ENCODE peak calls at places on chromosomes 16 and 17, in five cellular contexts. One of them, this sample, is unnamed.
A peak's percentile ranks its signal among the peaks of the same experiment; 100 is the strongest.

GRCh38 chr17:72008236-72008874 is 112.5 kb upstream of the SOX9 start:
- DNase-seq in H1: no peak
- DNase-seq in K562: no peak
- DNase-seq in HepG2: no peak
- DNase-seq in GM12878: no peak
- DNase-seq in this sample: no peak

GRCh38 chr17:77957215-77957868 is 1.2 kb upstream of the TNRC6C start:
- DNase-seq in H1: no peak
- DNase-seq in K562: no peak
- DNase-seq in HepG2: no peak
- DNase-seq in GM12878: peak; percentile 12
- DNase-seq in this sample: peak; percentile 38

GRCh38 chr17:78872486-78872885 is 30.5 kb downstream of the CEP295NL start:
- DNase-seq in H1: no peak
- DNase-seq in K562: no peak
- DNase-seq in HepG2: no peak
- DNase-seq in GM12878: no peak
- DNase-seq in this sample: no peak

GRCh38 chr17:45914036-45914717 is 19.8 kb downstream of the MAPT start:
- DNase-seq in H1: no peak
- DNase-seq in K562: no peak
- DNase-seq in HepG2: no peak
- DNase-seq in GM12878: no peak
- DNase-seq in this sample: no peak

GRCh38 chr17:49031965-49032928 is 35.1 kb downstream of the IGF2BP1 start:
- DNase-seq in H1: peak; percentile 60
- DNase-seq in K562: peak; percentile 75
- DNase-seq in HepG2: peak; percentile 86
- DNase-seq in GM12878: peak; percentile 16
- DNase-seq in this sample: peak; percentile 93

GRCh38 chr16:81094771-81095251 is 1.4 kb downstream of the GCSH start:
- DNase-seq in H1: no peak
- DNase-seq in K562: no peak
- DNase-seq in HepG2: no peak
- DNase-seq in GM12878: no peak
- DNase-seq in this sample: no peak

GRCh38 chr16:52552643-52553042 is 5.7 kb upstream of the TOX3 start:
- DNase-seq in H1: no peak
- DNase-seq in K562: no peak
- DNase-seq in HepG2: no peak
- DNase-seq in GM12878: no peak
- DNase-seq in this sample: no peak

GRCh38 chr17:31099051-31099450 is 4.3 kb downstream of the NF1 start:
- DNase-seq in H1: no peak
- DNase-seq in K562: no peak
- DNase-seq in HepG2: no peak
- DNase-seq in GM12878: no peak
- DNase-seq in this sample: no peak

GRCh38 chr17:68053237-68054030 is 17.9 kb downstream of the KPNA2 start:
- DNase-seq in H1: no peak
- DNase-seq in K562: no peak
- DNase-seq in HepG2: no peak
- DNase-seq in GM12878: no peak
- DNase-seq in this sample: no peak

GRCh38 chr17:50828508-50829170 is 6.7 kb upstream of the WFIKKN2 start:
- DNase-seq in H1: no peak
- DNase-seq in K562: no peak
- DNase-seq in HepG2: no peak
- DNase-seq in GM12878: peak; percentile 35
- DNase-seq in this sample: no peak

GRCh38 chr16:84503751-84504395 is 586 bp downstream of the MEAK7 start:
- DNase-seq in H1: no peak
- DNase-seq in K562: no peak
- DNase-seq in HepG2: no peak
- DNase-seq in GM12878: no peak
- DNase-seq in this sample: no peak

GRCh38 chr17:66508896-66509843 is 206.8 kb downstream of the PRKCA start:
- DNase-seq in H1: no peak
- DNase-seq in K562: peak; percentile 31
- DNase-seq in HepG2: no peak
- DNase-seq in GM12878: no peak
- DNase-seq in this sample: no peak

GRCh38 chr16:19108409-19109287 is 5.1 kb upstream of the ITPRIPL2 start:
- DNase-seq in H1: no peak
- DNase-seq in K562: no peak
- DNase-seq in HepG2: peak; percentile 95
- DNase-seq in GM12878: no peak
- DNase-seq in this sample: no peak

GRCh38 chr16:23863511-23864422 is 28.0 kb downstream of the PRKCB start:
- DNase-seq in H1: no peak
- DNase-seq in K562: no peak
- DNase-seq in HepG2: peak; percentile 14
- DNase-seq in GM12878: no peak
- DNase-seq in this sample: no peak

GRCh38 chr16:8852534-8852933 is 16.3 kb downstream of the CARHSP1 start:
- DNase-seq in H1: no peak
- DNase-seq in K562: no peak
- DNase-seq in HepG2: no peak
- DNase-seq in GM12878: no peak
- DNase-seq in this sample: no peak

GRCh38 chr17:8273884-8274444 is 14.5 kb upstream of the RANGRF start:
- DNase-seq in H1: no peak
- DNase-seq in K562: no peak
- DNase-seq in HepG2: peak; percentile 96
- DNase-seq in GM12878: no peak
- DNase-seq in this sample: no peak

GRCh38 chr16:84535408-84535807 is 30.9 kb upstream of the MEAK7 start:
- DNase-seq in H1: no peak
- DNase-seq in K562: no peak
- DNase-seq in HepG2: peak; percentile 88
- DNase-seq in GM12878: no peak
- DNase-seq in this sample: peak; percentile 69

GRCh38 chr16:46920402-46921068 is 36.4 kb downstream of the GPT2 start:
- DNase-seq in H1: no peak
- DNase-seq in K562: no peak
- DNase-seq in HepG2: peak; percentile 35
- DNase-seq in GM12878: no peak
- DNase-seq in this sample: no peak

GRCh38 chr16:19831678-19832077 is 53.0 kb downstream of the GPRC5B start:
- DNase-seq in H1: no peak
- DNase-seq in K562: peak; percentile 20
- DNase-seq in HepG2: no peak
- DNase-seq in GM12878: no peak
- DNase-seq in this sample: no peak

GRCh38 chr17:2598166-2598565 is 4.7 kb downstream of the PAFAH1B1 start:
- DNase-seq in H1: no peak
- DNase-seq in K562: no peak
- DNase-seq in HepG2: no peak
- DNase-seq in GM12878: no peak
- DNase-seq in this sample: no peak

GRCh38 chr17:45298546-45299285 is 18.1 kb downstream of the MAP3K14 start:
- DNase-seq in H1: no peak
- DNase-seq in K562: no peak
- DNase-seq in HepG2: no peak
- DNase-seq in GM12878: no peak
- DNase-seq in this sample: no peak

GRCh38 chr16:66935319-66936011 is at the start of gene CES2:
- DNase-seq in H1: no peak
- DNase-seq in K562: peak; percentile 58
- DNase-seq in HepG2: peak; percentile 84
- DNase-seq in GM12878: no peak
- DNase-seq in this sample: peak; percentile 21

GRCh38 chr16:27777527-27777926 is 227.6 kb downstream of the KATNIP start:
- DNase-seq in H1: no peak
- DNase-seq in K562: no peak
- DNase-seq in HepG2: no peak
- DNase-seq in GM12878: no peak
- DNase-seq in this sample: no peak

GRCh38 chr17:42423766-42424165 is 710 bp upstream of the CAVIN1 start:
- DNase-seq in H1: no peak
- DNase-seq in K562: no peak
- DNase-seq in HepG2: no peak
- DNase-seq in GM12878: no peak
- DNase-seq in this sample: no peak

GRCh38 chr17:49327835-49328784 is 33.9 kb downstream of the ZNF652 start:
- DNase-seq in H1: no peak
- DNase-seq in K562: no peak
- DNase-seq in HepG2: no peak
- DNase-seq in GM12878: no peak
- DNase-seq in this sample: no peak

GRCh38 chr16:84718-85452 is 6.9 kb downstream of the MPG start:
- DNase-seq in H1: no peak
- DNase-seq in K562: no peak
- DNase-seq in HepG2: no peak
- DNase-seq in GM12878: peak; percentile 65
- DNase-seq in this sample: no peak

GRCh38 chr17:41490022-41490421 is 312 bp upstream of the KRT36 start:
- DNase-seq in H1: no peak
- DNase-seq in K562: no peak
- DNase-seq in HepG2: no peak
- DNase-seq in GM12878: no peak
- DNase-seq in this sample: no peak

GRCh38 chr16:13471036-13471435 is 448.9 kb upstream of the ERCC4 start:
- DNase-seq in H1: no peak
- DNase-seq in K562: no peak
- DNase-seq in HepG2: no peak
- DNase-seq in GM12878: no peak
- DNase-seq in this sample: peak; percentile 33

GRCh38 chr17:69819316-69820087 is 255.5 kb upstream of the KCNJ16 start:
- DNase-seq in H1: no peak
- DNase-seq in K562: no peak
- DNase-seq in HepG2: no peak
- DNase-seq in GM12878: no peak
- DNase-seq in this sample: no peak
- TF ChIP-seq CREB1 in H1: no peak
- TF ChIP-seq CREB1 in K562: no peak
- TF ChIP-seq CREB1 in HepG2: no peak
- TF ChIP-seq CREB1 in GM12878: no peak
- TF ChIP-seq CREB1 in this sample: no peak

GRCh38 chr17:4019400-4019799 is 55.2 kb upstream of the ATP2A3 start:
- DNase-seq in H1: no peak
- DNase-seq in K562: no peak
- DNase-seq in HepG2: no peak
- DNase-seq in GM12878: no peak
- DNase-seq in this sample: no peak

GRCh38 chr17:4020096-4020495 is 55.9 kb upstream of the ATP2A3 start:
- DNase-seq in H1: no peak
- DNase-seq in K562: no peak
- DNase-seq in HepG2: no peak
- DNase-seq in GM12878: no peak
- DNase-seq in this sample: no peak

GRCh38 chr17:4014148-4014927 is 50.1 kb upstream of the ATP2A3 start:
- DNase-seq in H1: no peak
- DNase-seq in K562: no peak
- DNase-seq in HepG2: peak; percentile 92
- DNase-seq in GM12878: no peak
- DNase-seq in this sample: no peak

GRCh38 chr17:4018446-4018845 is 54.2 kb upstream of the ATP2A3 start:
- DNase-seq in H1: no peak
- DNase-seq in K562: no peak
- DNase-seq in HepG2: no peak
- DNase-seq in GM12878: no peak
- DNase-seq in this sample: no peak

DNA sequence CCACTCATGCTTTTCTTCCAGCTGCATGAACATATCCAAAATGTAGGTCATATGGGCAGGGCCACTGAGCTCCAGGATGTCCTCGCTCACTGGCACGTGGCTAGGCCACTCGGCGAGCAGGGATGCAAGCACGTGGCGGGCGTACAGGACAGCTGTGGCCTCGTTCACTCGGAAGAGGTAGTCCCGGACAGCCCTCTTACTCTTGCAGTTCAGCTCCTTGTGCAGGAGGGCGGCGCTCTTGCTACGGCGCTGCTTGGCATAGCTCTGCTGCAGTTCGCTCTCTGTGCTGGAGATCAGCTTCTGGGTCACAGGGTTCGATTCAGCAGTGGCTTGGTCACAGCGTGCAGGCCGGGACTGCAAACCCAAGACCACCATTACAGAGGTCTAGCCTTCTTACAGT is 53.1 kb upstream of the ATP2A3 start:
- DNase-seq in H1: peak; percentile 61
- DNase-seq in K562: peak; percentile 29
- DNase-seq in HepG2: no peak
- DNase-seq in GM12878: no peak
- DNase-seq in this sample: peak; percentile 50
- H3K36me3 ChIP-seq in H1: peaks cover 12% of the 10 kb centered on the region
- H3K36me3 ChIP-seq in K562: peaks cover 77% of the 10 kb centered on the region
- H3K36me3 ChIP-seq in HepG2: peaks cover 16% of the 10 kb centered on the region
- H3K36me3 ChIP-seq in GM12878: peaks cover 27% of the 10 kb centered on the region
- H3K36me3 ChIP-seq in this sample: peaks cover 2% of the 10 kb centered on the region

GRCh38 chr17:39225974-39226683 is 384 bp upstream of the STAC2 start:
- DNase-seq in H1: peak; percentile 98
- DNase-seq in K562: peak; percentile 92
- DNase-seq in HepG2: no peak
- DNase-seq in GM12878: no peak
- DNase-seq in this sample: peak; percentile 99
- TF ChIP-seq EZH2 in H1: no peak
- TF ChIP-seq EZH2 in K562: no peak
- TF ChIP-seq EZH2 in HepG2: no peak
- TF ChIP-seq EZH2 in GM12878: no peak
- TF ChIP-seq EZH2 in this sample: no peak

GRCh38 chr17:37848690-37849616 is 75.3 kb upstream of the TBC1D3K start:
- DNase-seq in H1: no peak
- DNase-seq in K562: peak; percentile 27
- DNase-seq in HepG2: no peak
- DNase-seq in GM12878: peak; percentile 79
- DNase-seq in this sample: no peak
- TF ChIP-seq CREB1 in H1: no peak
- TF ChIP-seq CREB1 in K562: peak; percentile 50
- TF ChIP-seq CREB1 in HepG2: no peak
- TF ChIP-seq CREB1 in GM12878: peak; percentile 93
- TF ChIP-seq CREB1 in this sample: no peak

DNA sequence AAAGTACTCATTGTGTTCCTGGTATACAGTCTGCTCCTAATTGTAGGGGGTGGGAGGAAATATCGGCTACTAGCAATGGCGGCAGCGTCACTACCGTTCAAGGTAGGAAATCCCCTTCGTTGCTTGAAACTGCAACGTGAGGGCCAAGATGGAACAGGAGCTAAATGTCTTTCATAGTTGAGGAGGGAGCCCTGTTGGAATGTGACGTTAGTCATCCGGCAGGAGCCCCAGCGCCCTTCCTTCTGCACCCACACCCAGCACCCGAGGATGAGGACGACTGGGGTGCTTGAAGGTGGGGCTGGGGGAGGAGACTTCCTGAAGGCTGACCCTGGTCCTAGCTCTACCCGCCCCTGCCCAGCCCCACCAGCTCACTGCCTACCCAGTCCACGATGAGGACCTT is 11.7 kb downstream of the G6PC3 start:
- DNase-seq in H1: no peak
- DNase-seq in K562: no peak
- DNase-seq in HepG2: no peak
- DNase-seq in GM12878: no peak
- DNase-seq in this sample: no peak
- H3K36me3 ChIP-seq in H1: peaks cover 5% of the 10 kb centered on the region
- H3K36me3 ChIP-seq in K562: peaks cover 29% of the 10 kb centered on the region
- H3K36me3 ChIP-seq in HepG2: peaks cover 33% of the 10 kb centered on the region
- H3K36me3 ChIP-seq in GM12878: peaks cover 17% of the 10 kb centered on the region
- H3K36me3 ChIP-seq in this sample: no peaks in the 10 kb centered on the region